ENCODE peak calls at places on chromosome 16, in eight cellular contexts. One of them, this sample, is unnamed.
A peak's percentile ranks its signal among the peaks of the same experiment; 100 is the strongest.

GRCh38 chr16:17138801-17139200 is 332.0 kb downstream of the XYLT1 start:
- DNase-seq in naive thymus-derived CD8-positive, alpha-beta T cell: no peak
- DNase-seq in ACHN: peak; percentile 37
- DNase-seq in WTC11: peak; percentile 54
- DNase-seq in activated CD4-positive, alpha-beta T cell treated with anti-CD3 and anti-CD28 coated beads for 4 hours: no peak
- DNase-seq in CD4-positive, alpha-beta memory T cell: no peak
- DNase-seq in HFF-Myc: peak; percentile 12
- DNase-seq in stimulated activated effector memory CD8-positive, alpha-beta T cell treated with anti-CD3 and anti-CD28 coated beads, Interleukin-12 subunit alpha, Interleukin-12 subunit beta, amount 100 ng/mL, for 72 hours: no peak
- DNase-seq in this sample: no peak

GRCh38 chr16:1537763-1538289 is 4.4 kb downstream of the TMEM204 start:
- DNase-seq in naive thymus-derived CD8-positive, alpha-beta T cell: peak; percentile 60
- DNase-seq in ACHN: no peak
- DNase-seq in WTC11: no peak
- DNase-seq in activated CD4-positive, alpha-beta T cell treated with anti-CD3 and anti-CD28 coated beads for 4 hours: no peak
- DNase-seq in CD4-positive, alpha-beta memory T cell: no peak
- DNase-seq in HFF-Myc: no peak
- DNase-seq in stimulated activated effector memory CD8-positive, alpha-beta T cell treated with anti-CD3 and anti-CD28 coated beads, Interleukin-12 subunit alpha, Interleukin-12 subunit beta, amount 100 ng/mL, for 72 hours: no peak
- DNase-seq in this sample: no peak

GRCh38 chr16:67204076-67204475 is 5.1 kb downstream of the ELMO3 start:
- DNase-seq in naive thymus-derived CD8-positive, alpha-beta T cell: no peak
- DNase-seq in ACHN: no peak
- DNase-seq in WTC11: no peak
- DNase-seq in activated CD4-positive, alpha-beta T cell treated with anti-CD3 and anti-CD28 coated beads for 4 hours: no peak
- DNase-seq in CD4-positive, alpha-beta memory T cell: no peak
- DNase-seq in HFF-Myc: no peak
- DNase-seq in stimulated activated effector memory CD8-positive, alpha-beta T cell treated with anti-CD3 and anti-CD28 coated beads, Interleukin-12 subunit alpha, Interleukin-12 subunit beta, amount 100 ng/mL, for 72 hours: no peak
- DNase-seq in this sample: no peak

GRCh38 chr16:47643610-47644009 is 182.5 kb downstream of the PHKB start:
- DNase-seq in naive thymus-derived CD8-positive, alpha-beta T cell: no peak
- DNase-seq in ACHN: no peak
- DNase-seq in WTC11: no peak
- DNase-seq in activated CD4-positive, alpha-beta T cell treated with anti-CD3 and anti-CD28 coated beads for 4 hours: no peak
- DNase-seq in CD4-positive, alpha-beta memory T cell: no peak
- DNase-seq in HFF-Myc: no peak
- DNase-seq in stimulated activated effector memory CD8-positive, alpha-beta T cell treated with anti-CD3 and anti-CD28 coated beads, Interleukin-12 subunit alpha, Interleukin-12 subunit beta, amount 100 ng/mL, for 72 hours: no peak
- DNase-seq in this sample: no peak

GRCh38 chr16:71229344-71229743 is 1.2 kb downstream of the HYDIN start:
- DNase-seq in naive thymus-derived CD8-positive, alpha-beta T cell: no peak
- DNase-seq in ACHN: no peak
- DNase-seq in WTC11: no peak
- DNase-seq in activated CD4-positive, alpha-beta T cell treated with anti-CD3 and anti-CD28 coated beads for 4 hours: no peak
- DNase-seq in CD4-positive, alpha-beta memory T cell: no peak
- DNase-seq in HFF-Myc: no peak
- DNase-seq in stimulated activated effector memory CD8-positive, alpha-beta T cell treated with anti-CD3 and anti-CD28 coated beads, Interleukin-12 subunit alpha, Interleukin-12 subunit beta, amount 100 ng/mL, for 72 hours: no peak
- DNase-seq in this sample: no peak

GRCh38 chr16:19967561-19967960 is 82.9 kb upstream of the GPRC5B start:
- DNase-seq in naive thymus-derived CD8-positive, alpha-beta T cell: no peak
- DNase-seq in ACHN: no peak
- DNase-seq in WTC11: no peak
- DNase-seq in activated CD4-positive, alpha-beta T cell treated with anti-CD3 and anti-CD28 coated beads for 4 hours: no peak
- DNase-seq in CD4-positive, alpha-beta memory T cell: no peak
- DNase-seq in HFF-Myc: no peak
- DNase-seq in stimulated activated effector memory CD8-positive, alpha-beta T cell treated with anti-CD3 and anti-CD28 coated beads, Interleukin-12 subunit alpha, Interleukin-12 subunit beta, amount 100 ng/mL, for 72 hours: no peak
- DNase-seq in this sample: no peak

GRCh38 chr16:76535-77272 is 1.3 kb upstream of the MPG start:
- DNase-seq in naive thymus-derived CD8-positive, alpha-beta T cell: no peak
- DNase-seq in ACHN: peak; percentile 46
- DNase-seq in WTC11: no peak
- DNase-seq in activated CD4-positive, alpha-beta T cell treated with anti-CD3 and anti-CD28 coated beads for 4 hours: no peak
- DNase-seq in CD4-positive, alpha-beta memory T cell: no peak
- DNase-seq in HFF-Myc: no peak
- DNase-seq in stimulated activated effector memory CD8-positive, alpha-beta T cell treated with anti-CD3 and anti-CD28 coated beads, Interleukin-12 subunit alpha, Interleukin-12 subunit beta, amount 100 ng/mL, for 72 hours: no peak
- DNase-seq in this sample: no peak

GRCh38 chr16:76194621-76195015 is 82.6 kb upstream of the CNTNAP4 start:
- DNase-seq in naive thymus-derived CD8-positive, alpha-beta T cell: no peak
- DNase-seq in ACHN: no peak
- DNase-seq in WTC11: no peak
- DNase-seq in activated CD4-positive, alpha-beta T cell treated with anti-CD3 and anti-CD28 coated beads for 4 hours: no peak
- DNase-seq in CD4-positive, alpha-beta memory T cell: no peak
- DNase-seq in HFF-Myc: no peak
- DNase-seq in stimulated activated effector memory CD8-positive, alpha-beta T cell treated with anti-CD3 and anti-CD28 coated beads, Interleukin-12 subunit alpha, Interleukin-12 subunit beta, amount 100 ng/mL, for 72 hours: no peak
- DNase-seq in this sample: no peak

GRCh38 chr16:89646270-89646669 is 11.2 kb downstream of the CHMP1A start:
- DNase-seq in naive thymus-derived CD8-positive, alpha-beta T cell: no peak
- DNase-seq in ACHN: no peak
- DNase-seq in WTC11: no peak
- DNase-seq in activated CD4-positive, alpha-beta T cell treated with anti-CD3 and anti-CD28 coated beads for 4 hours: no peak
- DNase-seq in CD4-positive, alpha-beta memory T cell: no peak
- DNase-seq in HFF-Myc: no peak
- DNase-seq in stimulated activated effector memory CD8-positive, alpha-beta T cell treated with anti-CD3 and anti-CD28 coated beads, Interleukin-12 subunit alpha, Interleukin-12 subunit beta, amount 100 ng/mL, for 72 hours: no peak
- DNase-seq in this sample: no peak

GRCh38 chr16:11685844-11686618 is 17.8 kb downstream of the SNN start:
- DNase-seq in naive thymus-derived CD8-positive, alpha-beta T cell: no peak
- DNase-seq in ACHN: no peak
- DNase-seq in WTC11: no peak
- DNase-seq in activated CD4-positive, alpha-beta T cell treated with anti-CD3 and anti-CD28 coated beads for 4 hours: no peak
- DNase-seq in CD4-positive, alpha-beta memory T cell: no peak
- DNase-seq in HFF-Myc: no peak
- DNase-seq in stimulated activated effector memory CD8-positive, alpha-beta T cell treated with anti-CD3 and anti-CD28 coated beads, Interleukin-12 subunit alpha, Interleukin-12 subunit beta, amount 100 ng/mL, for 72 hours: no peak
- DNase-seq in this sample: no peak

GRCh38 chr16:84183911-84184310 is 2.9 kb downstream of the TAF1C start:
- DNase-seq in naive thymus-derived CD8-positive, alpha-beta T cell: no peak
- DNase-seq in ACHN: peak; percentile 30
- DNase-seq in WTC11: no peak
- DNase-seq in activated CD4-positive, alpha-beta T cell treated with anti-CD3 and anti-CD28 coated beads for 4 hours: no peak
- DNase-seq in CD4-positive, alpha-beta memory T cell: no peak
- DNase-seq in HFF-Myc: no peak
- DNase-seq in stimulated activated effector memory CD8-positive, alpha-beta T cell treated with anti-CD3 and anti-CD28 coated beads, Interleukin-12 subunit alpha, Interleukin-12 subunit beta, amount 100 ng/mL, for 72 hours: no peak
- DNase-seq in this sample: no peak

GRCh38 chr16:779561-779960 is 8.6 kb downstream of the RPUSD1 start:
- DNase-seq in naive thymus-derived CD8-positive, alpha-beta T cell: no peak
- DNase-seq in ACHN: no peak
- DNase-seq in WTC11: no peak
- DNase-seq in activated CD4-positive, alpha-beta T cell treated with anti-CD3 and anti-CD28 coated beads for 4 hours: no peak
- DNase-seq in CD4-positive, alpha-beta memory T cell: no peak
- DNase-seq in HFF-Myc: no peak
- DNase-seq in stimulated activated effector memory CD8-positive, alpha-beta T cell treated with anti-CD3 and anti-CD28 coated beads, Interleukin-12 subunit alpha, Interleukin-12 subunit beta, amount 100 ng/mL, for 72 hours: no peak
- DNase-seq in this sample: no peak

GRCh38 chr16:86382774-86383407 is 127.4 kb upstream of the FOXF1 start:
- DNase-seq in naive thymus-derived CD8-positive, alpha-beta T cell: no peak
- DNase-seq in ACHN: no peak
- DNase-seq in WTC11: no peak
- DNase-seq in activated CD4-positive, alpha-beta T cell treated with anti-CD3 and anti-CD28 coated beads for 4 hours: no peak
- DNase-seq in CD4-positive, alpha-beta memory T cell: no peak
- DNase-seq in HFF-Myc: no peak
- DNase-seq in stimulated activated effector memory CD8-positive, alpha-beta T cell treated with anti-CD3 and anti-CD28 coated beads, Interleukin-12 subunit alpha, Interleukin-12 subunit beta, amount 100 ng/mL, for 72 hours: no peak
- DNase-seq in this sample: no peak

GRCh38 chr16:56357765-56358322 is 67.5 kb downstream of the AMFR start:
- DNase-seq in naive thymus-derived CD8-positive, alpha-beta T cell: no peak
- DNase-seq in ACHN: no peak
- DNase-seq in WTC11: peak; percentile 55
- DNase-seq in activated CD4-positive, alpha-beta T cell treated with anti-CD3 and anti-CD28 coated beads for 4 hours: no peak
- DNase-seq in CD4-positive, alpha-beta memory T cell: no peak
- DNase-seq in HFF-Myc: no peak
- DNase-seq in stimulated activated effector memory CD8-positive, alpha-beta T cell treated with anti-CD3 and anti-CD28 coated beads, Interleukin-12 subunit alpha, Interleukin-12 subunit beta, amount 100 ng/mL, for 72 hours: no peak
- DNase-seq in this sample: no peak

GRCh38 chr16:35186045-35186759 is 1726.8 kb downstream of the TP53TG3F start:
- DNase-seq in naive thymus-derived CD8-positive, alpha-beta T cell: no peak
- DNase-seq in ACHN: no peak
- DNase-seq in WTC11: no peak
- DNase-seq in activated CD4-positive, alpha-beta T cell treated with anti-CD3 and anti-CD28 coated beads for 4 hours: no peak
- DNase-seq in CD4-positive, alpha-beta memory T cell: no peak
- DNase-seq in HFF-Myc: no peak
- DNase-seq in stimulated activated effector memory CD8-positive, alpha-beta T cell treated with anti-CD3 and anti-CD28 coated beads, Interleukin-12 subunit alpha, Interleukin-12 subunit beta, amount 100 ng/mL, for 72 hours: no peak
- DNase-seq in this sample: no peak

GRCh38 chr16:85360323-85361277 is 248.3 kb upstream of the CIBAR2 start:
- DNase-seq in naive thymus-derived CD8-positive, alpha-beta T cell: no peak
- DNase-seq in ACHN: no peak
- DNase-seq in WTC11: no peak
- DNase-seq in activated CD4-positive, alpha-beta T cell treated with anti-CD3 and anti-CD28 coated beads for 4 hours: no peak
- DNase-seq in CD4-positive, alpha-beta memory T cell: no peak
- DNase-seq in HFF-Myc: no peak
- DNase-seq in stimulated activated effector memory CD8-positive, alpha-beta T cell treated with anti-CD3 and anti-CD28 coated beads, Interleukin-12 subunit alpha, Interleukin-12 subunit beta, amount 100 ng/mL, for 72 hours: no peak
- DNase-seq in this sample: no peak

GRCh38 chr16:35255186-35255803 is 1795.9 kb downstream of the TP53TG3F start:
- DNase-seq in naive thymus-derived CD8-positive, alpha-beta T cell: no peak
- DNase-seq in ACHN: no peak
- DNase-seq in WTC11: no peak
- DNase-seq in activated CD4-positive, alpha-beta T cell treated with anti-CD3 and anti-CD28 coated beads for 4 hours: no peak
- DNase-seq in CD4-positive, alpha-beta memory T cell: no peak
- DNase-seq in HFF-Myc: no peak
- DNase-seq in stimulated activated effector memory CD8-positive, alpha-beta T cell treated with anti-CD3 and anti-CD28 coated beads, Interleukin-12 subunit alpha, Interleukin-12 subunit beta, amount 100 ng/mL, for 72 hours: no peak
- DNase-seq in this sample: no peak

GRCh38 chr16:31138621-31139578 is 3.4 kb upstream of the PRSS8 start:
- DNase-seq in naive thymus-derived CD8-positive, alpha-beta T cell: no peak
- DNase-seq in ACHN: peak; percentile 95
- DNase-seq in WTC11: peak; percentile 54
- DNase-seq in activated CD4-positive, alpha-beta T cell treated with anti-CD3 and anti-CD28 coated beads for 4 hours: no peak
- DNase-seq in CD4-positive, alpha-beta memory T cell: no peak
- DNase-seq in HFF-Myc: no peak
- DNase-seq in stimulated activated effector memory CD8-positive, alpha-beta T cell treated with anti-CD3 and anti-CD28 coated beads, Interleukin-12 subunit alpha, Interleukin-12 subunit beta, amount 100 ng/mL, for 72 hours: no peak
- DNase-seq in this sample: no peak

GRCh38 chr16:67022531-67023214 is 6.3 kb upstream of the CBFB start:
- DNase-seq in naive thymus-derived CD8-positive, alpha-beta T cell: no peak
- DNase-seq in ACHN: no peak
- DNase-seq in WTC11: no peak
- DNase-seq in activated CD4-positive, alpha-beta T cell treated with anti-CD3 and anti-CD28 coated beads for 4 hours: no peak
- DNase-seq in CD4-positive, alpha-beta memory T cell: no peak
- DNase-seq in HFF-Myc: no peak
- DNase-seq in stimulated activated effector memory CD8-positive, alpha-beta T cell treated with anti-CD3 and anti-CD28 coated beads, Interleukin-12 subunit alpha, Interleukin-12 subunit beta, amount 100 ng/mL, for 72 hours: no peak
- DNase-seq in this sample: no peak

GRCh38 chr16:57430955-57431354 is 16.2 kb downstream of the CIAPIN1 start:
- DNase-seq in naive thymus-derived CD8-positive, alpha-beta T cell: no peak
- DNase-seq in ACHN: no peak
- DNase-seq in WTC11: no peak
- DNase-seq in activated CD4-positive, alpha-beta T cell treated with anti-CD3 and anti-CD28 coated beads for 4 hours: no peak
- DNase-seq in CD4-positive, alpha-beta memory T cell: no peak
- DNase-seq in HFF-Myc: no peak
- DNase-seq in stimulated activated effector memory CD8-positive, alpha-beta T cell treated with anti-CD3 and anti-CD28 coated beads, Interleukin-12 subunit alpha, Interleukin-12 subunit beta, amount 100 ng/mL, for 72 hours: no peak
- DNase-seq in this sample: no peak

GRCh38 chr16:88831838-88832237 is 20.1 kb upstream of the APRT start:
- DNase-seq in naive thymus-derived CD8-positive, alpha-beta T cell: no peak
- DNase-seq in ACHN: peak; percentile 37
- DNase-seq in WTC11: no peak
- DNase-seq in activated CD4-positive, alpha-beta T cell treated with anti-CD3 and anti-CD28 coated beads for 4 hours: no peak
- DNase-seq in CD4-positive, alpha-beta memory T cell: no peak
- DNase-seq in HFF-Myc: no peak
- DNase-seq in stimulated activated effector memory CD8-positive, alpha-beta T cell treated with anti-CD3 and anti-CD28 coated beads, Interleukin-12 subunit alpha, Interleukin-12 subunit beta, amount 100 ng/mL, for 72 hours: no peak
- DNase-seq in this sample: no peak

This sample was measured in CD4-positive, CD25-positive, alpha-beta regulatory T cell.